ENCODE peak calls at places on chromosomes 4 and X, in eight cellular contexts. I is Panc1, V is pancreas, W is retinal pigment epithelial cell, P is suprapubic skin, O is AG10803, T is endothelial cell, B is heart left ventricle. Y is an unnamed sample.

GRCh38 chr4:30817489-30817888 is 97.3 kb downstream of the PCDH7 start:
- DNase-seq in P (no peak), B (no peak), V (no peak), T (no peak), O (no peak), I (no peak), W (no peak), Y (no peak)

GRCh38 chr4:149223659-149224058 is 592.0 kb downstream of the IQCM start:
- DNase-seq in P (no peak), W (peak), O (peak), V (no peak), I (no peak), B (no peak), T (no peak), Y (no peak)

GRCh38 chr4:39664828-39665731 is 26.4 kb upstream of the SMIM14 start:
- DNase-seq in T (no peak), V (no peak), W (no peak), O (peak), P (no peak), B (no peak), I (no peak), Y (no peak)

GRCh38 chrX:78517124-78517523 is 142.0 kb downstream of the RTL3 start:
- DNase-seq in O (no peak), B (no peak), P (no peak), W (no peak), V (no peak), T (no peak), I (no peak), Y (peak)

GRCh38 chr4:23697722-23698121 is 192.1 kb downstream of the PPARGC1A start:
- DNase-seq in W (no peak), O (no peak), B (no peak), P (no peak), T (no peak), V (no peak), I (no peak), Y (no peak)

GRCh38 chr4:153137677-153138630 is 66.3 kb upstream of the TRIM2 start:
- DNase-seq in T (no peak), W (no peak), P (no peak), B (no peak), V (no peak), I (no peak), O (no peak), Y (no peak)

GRCh38 chrX:20595928-20596550 is 329.3 kb upstream of the RPS6KA3 start:
- DNase-seq in T (no peak), O (peak), I (no peak), P (no peak), V (no peak), W (no peak), B (no peak), Y (no peak)

GRCh38 chr4:130336585-130337217 is 1240.7 kb downstream of the C4orf33 start:
- DNase-seq in V (no peak), W (no peak), I (no peak), P (no peak), T (no peak), O (peak), B (no peak), Y (no peak)

GRCh38 chr4:159071178-159071968 is 31.5 kb upstream of the RAPGEF2 start:
- DNase-seq in O (peak), W (peak), T (no peak), I (no peak), B (no peak), P (no peak), V (no peak), Y (no peak)

GRCh38 chr4:3293410-3294391 is 880 bp downstream of the RGS12 start:
- DNase-seq in I (no peak), V (peak), W (no peak), B (no peak), O (no peak), P (no peak), T (no peak), Y (no peak)

GRCh38 chr4:147829401-147830101 is 97.7 kb downstream of the ARHGAP10 start:
- DNase-seq in T (no peak), P (no peak), O (peak), I (no peak), B (peak), V (no peak), W (no peak), Y (no peak)

GRCh38 chrX:68947882-68948605 is 119.2 kb downstream of the EFNB1 start:
- DNase-seq in T (no peak), O (peak), W (no peak), I (no peak), B (no peak), P (no peak), V (no peak), Y (peak)

GRCh38 chrX:68944211-68944610 is 115.4 kb downstream of the EFNB1 start:
- DNase-seq in T (no peak), I (no peak), W (no peak), O (no peak), V (no peak), B (no peak), P (no peak), Y (peak)

GRCh38 chrX:68945081-68945602 is 116.3 kb downstream of the EFNB1 start:
- DNase-seq in I (no peak), T (no peak), B (no peak), W (no peak), V (no peak), O (no peak), P (no peak), Y (no peak)

GRCh38 chrX:68942797-68943196 is 114.0 kb downstream of the EFNB1 start:
- DNase-seq in B (no peak), I (no peak), P (no peak), W (no peak), T (no peak), V (no peak), O (no peak), Y (no peak)

GRCh38 chrX:68945603-68946228 is 116.9 kb downstream of the EFNB1 start:
- DNase-seq in I (no peak), B (no peak), T (peak), V (no peak), W (no peak), P (no peak), O (peak), Y (peak)
- TF ChIP-seq CTCF in I (peak), B (no peak), T (peak), V (no peak), W (peak), P (no peak), O (peak), Y (peak)

DNA sequence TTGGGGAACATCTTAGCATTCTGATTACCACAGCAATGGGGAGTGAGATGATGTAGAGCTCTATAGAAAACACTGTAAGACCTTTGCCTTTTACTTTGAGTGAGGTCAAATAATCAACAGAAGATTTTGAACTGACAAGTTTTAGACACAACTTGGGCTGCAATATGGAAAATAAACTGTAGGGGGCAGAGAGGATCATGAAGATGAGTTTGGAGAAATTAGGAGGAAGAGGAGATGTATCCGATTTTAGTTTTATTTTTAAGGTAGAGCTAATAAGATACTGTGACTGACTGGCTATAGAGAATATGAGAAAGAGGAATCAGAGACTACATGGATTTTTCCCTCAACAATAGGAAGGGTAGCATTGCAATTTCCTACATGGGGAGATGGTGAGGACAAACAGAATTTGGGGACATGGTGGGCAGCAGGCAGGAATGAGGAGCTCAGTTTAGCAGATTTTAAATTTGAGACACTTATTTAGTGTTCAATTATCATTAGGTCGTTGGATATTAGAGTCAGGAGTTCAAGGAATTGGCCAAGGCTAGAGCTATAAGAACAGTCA is 563.1 kb downstream of the INPP4B start:
- DNase-seq in I (no peak), V (no peak), O (no peak), B (no peak), T (peak), P (no peak), W (no peak), Y (no peak)
- TF ChIP-seq CTCF in I (peak), V (peak), O (peak), B (peak), T (peak), P (peak), W (peak), Y (peak)

DNA sequence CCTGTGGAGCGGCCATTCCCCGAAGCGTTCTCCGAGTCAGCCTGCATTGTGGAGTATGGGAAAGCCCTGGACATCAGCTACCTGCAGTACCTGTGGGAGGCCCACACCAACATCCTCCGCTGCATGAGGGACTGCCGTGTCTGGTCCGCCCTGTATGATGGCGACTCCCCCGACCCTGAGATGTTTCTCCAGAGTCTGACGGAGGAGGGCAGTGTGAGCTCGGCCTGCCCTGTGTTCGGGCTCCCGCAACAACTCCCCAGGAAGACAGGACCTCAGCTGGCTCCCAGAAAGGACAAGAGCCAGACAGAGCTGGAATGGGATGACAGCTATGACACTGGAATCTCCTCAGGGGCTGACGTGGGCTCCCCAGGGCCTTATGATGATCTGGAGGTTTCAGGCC is 111.3 kb downstream of the GATB start:
- DNase-seq in V (no peak), T (no peak), W (no peak), O (no peak), P (no peak), B (no peak), I (no peak), Y (no peak)
- TF ChIP-seq CTCF in V (no peak), T (no peak), W (no peak), O (no peak), P (no peak), B (no peak), I (peak), Y (no peak)

DNA sequence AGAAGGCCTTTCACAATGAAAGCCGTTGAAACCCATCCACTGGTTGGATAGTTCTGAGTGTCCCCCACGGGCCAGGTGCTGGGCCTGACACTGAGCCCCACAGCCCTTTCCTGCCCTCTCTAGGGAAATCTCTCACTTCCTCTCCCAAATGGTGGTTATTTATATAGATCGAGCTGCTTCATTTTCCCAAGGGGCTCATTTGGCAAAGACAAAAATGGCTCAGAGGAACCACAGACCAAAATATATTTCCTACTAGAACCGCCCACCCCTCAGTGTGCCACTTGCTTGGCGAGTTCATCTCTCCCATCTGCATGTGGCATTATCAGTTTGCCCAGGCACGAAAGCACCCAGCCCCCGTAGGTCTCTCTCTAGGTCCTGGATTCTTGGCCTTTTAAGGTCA is 53.3 kb upstream of the STIM2 start:
- DNase-seq in O (no peak), T (no peak), B (no peak), V (no peak), P (no peak), I (no peak), W (no peak), Y (no peak)
- TF ChIP-seq CTCF in O (no peak), T (no peak), B (no peak), V (no peak), P (no peak), I (no peak), W (no peak), Y (no peak)

DNA sequence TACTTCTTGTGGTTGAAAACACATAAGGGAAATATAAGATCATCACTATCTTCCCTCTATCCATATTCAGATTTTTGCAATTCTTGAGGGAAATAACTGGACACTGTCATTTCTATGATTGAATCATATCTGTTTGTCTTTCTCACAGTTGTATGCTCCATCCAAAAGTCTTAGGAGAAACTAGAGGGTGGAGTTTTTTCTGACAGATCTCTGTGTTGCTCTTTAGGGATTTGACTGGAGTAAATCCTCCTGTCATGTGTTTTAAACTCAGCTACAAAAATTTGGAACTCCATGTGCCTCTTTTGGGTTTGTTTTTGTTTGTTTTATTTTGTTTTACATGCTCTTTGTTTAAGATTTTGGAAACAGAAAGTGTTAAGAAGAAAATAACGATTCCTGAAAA is 136.5 kb downstream of the SPATA18 start:
- DNase-seq in O (no peak), I (no peak), V (no peak), B (no peak), T (no peak), W (no peak), P (no peak), Y (no peak)
- TF ChIP-seq CTCF in O (no peak), I (no peak), V (no peak), B (no peak), T (no peak), W (no peak), P (no peak), Y (no peak)

DNA sequence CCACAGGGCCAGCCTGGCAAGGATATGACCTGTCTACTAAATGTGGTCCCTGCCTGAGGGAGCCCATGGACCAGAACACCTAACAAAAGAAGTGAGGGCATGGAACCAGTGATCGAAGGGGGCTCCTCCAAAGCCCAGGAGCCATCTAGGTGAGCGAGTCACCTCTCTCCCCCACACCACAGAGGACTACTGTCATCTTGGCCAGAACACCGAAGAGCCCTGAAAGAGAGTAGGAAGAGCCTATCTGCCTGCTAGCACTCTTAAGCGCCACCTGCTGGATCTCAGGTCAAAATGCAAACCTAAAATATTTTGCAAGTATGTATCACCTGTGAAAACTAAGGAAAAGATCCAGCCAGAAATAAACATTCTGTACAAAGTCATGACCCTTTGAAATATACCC is 137.9 kb upstream of the ZXDB start:
- DNase-seq in B (no peak), V (no peak), W (no peak), T (peak), O (peak), I (peak), P (no peak), Y (peak)
- TF ChIP-seq CTCF in B (peak), V (peak), W (peak), T (no peak), O (peak), I (peak), P (no peak), Y (peak)